ENCODE peak calls at places on chromosomes 4 and X, in four cellular contexts. W is HL-60, G is A549, Z is SK-N-SH. F is an unnamed sample.

GRCh38 chr4:38868055-38868965 is 704 bp downstream of the FAM114A1 start:
- DNase-seq in G (no peak), W (no peak), Z (no peak), F (no peak)

GRCh38 chr4:73593631-73594241 is 26.5 kb downstream of the RASSF6 start:
- DNase-seq in Z (no peak), G (no peak), W (no peak), F (no peak)

GRCh38 chr4:184066584-184067300 is 150.9 kb downstream of the ENPP6 start:
- DNase-seq in W (no peak), G (no peak), Z (peak; percentile 42), F (no peak)

GRCh38 chrX:46325312-46325877 is 219.8 kb downstream of the ZNF674 start:
- DNase-seq in G (peak; percentile 80), Z (no peak), W (no peak), F (no peak)

GRCh38 chrX:74286950-74287349 is 17.0 kb upstream of the ZCCHC13 start:
- DNase-seq in W (no peak), G (no peak), Z (no peak), F (no peak)

GRCh38 chr4:8617486-8618040 is 25.0 kb downstream of the CPZ start:
- DNase-seq in G (no peak), W (no peak), Z (no peak), F (no peak)

GRCh38 chrX:10483191-10483808 is 137.1 kb downstream of the MID1 start:
- DNase-seq in Z (no peak), W (no peak), G (no peak), F (no peak)

GRCh38 chr4:2071252-2071911 is 12.3 kb downstream of the NAT8L start:
- DNase-seq in G (no peak), Z (no peak), W (no peak), F (no peak)

GRCh38 chrX:132592880-132593279 is 104.0 kb upstream of the MBNL3 start:
- DNase-seq in G (no peak), Z (peak; percentile 2), W (peak; percentile 8), F (no peak)

GRCh38 chr4:40948017-40948416 is 198.3 kb downstream of the NSUN7 start:
- DNase-seq in G (no peak), W (no peak), Z (no peak), F (no peak)

DNA sequence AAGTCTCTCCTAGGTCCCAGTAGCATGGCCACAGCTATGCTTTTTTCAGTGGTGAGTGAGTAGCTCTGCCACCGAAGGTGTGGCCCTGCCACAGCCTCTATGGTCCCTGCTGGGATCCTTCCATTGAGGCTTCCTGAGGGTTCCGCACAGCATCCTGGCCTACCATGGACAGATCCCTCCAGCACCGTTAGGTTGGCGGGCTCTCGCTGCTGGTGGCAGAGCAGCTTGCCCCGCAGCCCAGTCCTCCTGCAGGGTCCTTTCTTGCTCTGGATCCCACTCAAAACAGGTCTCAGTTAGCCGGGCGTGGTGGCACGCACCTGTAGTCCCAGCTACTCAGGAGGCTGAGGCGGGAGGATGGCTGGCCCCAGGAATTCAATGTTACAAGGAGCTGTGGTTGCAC is 2.4 kb upstream of the PDZD4 start:
- DNase-seq in W (no peak), Z (no peak), G (no peak), F (no peak)
- TF ChIP-seq REST in W (peak; percentile 81), Z (peak; percentile 89), G (peak; percentile 63), F (peak; percentile 87)

GRCh38 chr4:68299492-68300457 is 50.1 kb downstream of the YTHDC1 start:
- DNase-seq in G (no peak), W (no peak), Z (no peak), F (no peak)

GRCh38 chr4:68304731-68305130 is 45.2 kb downstream of the YTHDC1 start:
- DNase-seq in G (no peak), W (no peak), Z (no peak), F (no peak)
- TF ChIP-seq REST in G (peak; percentile 73), W (peak; percentile 89), Z (peak; percentile 90), F (peak; percentile 63)

GRCh38 chr4:153222162-153222789 is 18.0 kb downstream of the TRIM2 start:
- DNase-seq in W (no peak), Z (peak; percentile 84), G (no peak), F (no peak)
- TF ChIP-seq REST in W (no peak), Z (no peak), G (no peak), F (no peak)

GRCh38 chr4:146257511-146257910 is 43.2 kb downstream of the REELD1 start:
- DNase-seq in W (no peak), Z (no peak), G (no peak), F (no peak)

GRCh38 chr4:146256328-146256727 is 42.0 kb downstream of the REELD1 start:
- DNase-seq in W (no peak), Z (no peak), G (no peak), F (no peak)

GRCh38 chr4:146260521-146260920 is 46.2 kb downstream of the REELD1 start:
- DNase-seq in Z (no peak), G (no peak), W (no peak), F (no peak)

GRCh38 chr4:146263785-146264184 is 49.4 kb downstream of the REELD1 start:
- DNase-seq in W (no peak), Z (no peak), G (no peak), F (no peak)

DNA sequence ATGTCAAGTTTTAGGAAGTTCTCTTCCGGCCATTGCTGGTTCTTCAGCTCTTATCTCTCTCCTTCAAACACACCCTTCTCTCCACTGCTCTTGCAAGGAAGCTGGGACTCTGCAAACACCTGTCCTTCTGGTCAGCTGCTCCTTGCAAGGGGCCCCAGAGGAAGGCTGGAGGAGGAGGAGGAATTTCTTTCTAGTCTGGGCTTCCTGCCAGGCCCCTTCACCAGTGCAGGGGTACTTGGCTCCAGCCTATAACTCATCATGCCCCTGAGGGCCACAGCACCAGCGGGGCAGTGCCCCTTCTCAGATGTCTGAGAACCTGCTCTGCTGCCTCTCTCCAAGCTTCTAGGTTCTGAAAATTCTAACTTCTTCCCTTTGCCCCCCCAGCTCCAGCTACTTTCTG is 46.7 kb downstream of the REELD1 start:
- DNase-seq in G (no peak), Z (no peak), W (no peak), F (no peak)
- TF ChIP-seq REST in G (no peak), Z (no peak), W (no peak), F (no peak)

DNA sequence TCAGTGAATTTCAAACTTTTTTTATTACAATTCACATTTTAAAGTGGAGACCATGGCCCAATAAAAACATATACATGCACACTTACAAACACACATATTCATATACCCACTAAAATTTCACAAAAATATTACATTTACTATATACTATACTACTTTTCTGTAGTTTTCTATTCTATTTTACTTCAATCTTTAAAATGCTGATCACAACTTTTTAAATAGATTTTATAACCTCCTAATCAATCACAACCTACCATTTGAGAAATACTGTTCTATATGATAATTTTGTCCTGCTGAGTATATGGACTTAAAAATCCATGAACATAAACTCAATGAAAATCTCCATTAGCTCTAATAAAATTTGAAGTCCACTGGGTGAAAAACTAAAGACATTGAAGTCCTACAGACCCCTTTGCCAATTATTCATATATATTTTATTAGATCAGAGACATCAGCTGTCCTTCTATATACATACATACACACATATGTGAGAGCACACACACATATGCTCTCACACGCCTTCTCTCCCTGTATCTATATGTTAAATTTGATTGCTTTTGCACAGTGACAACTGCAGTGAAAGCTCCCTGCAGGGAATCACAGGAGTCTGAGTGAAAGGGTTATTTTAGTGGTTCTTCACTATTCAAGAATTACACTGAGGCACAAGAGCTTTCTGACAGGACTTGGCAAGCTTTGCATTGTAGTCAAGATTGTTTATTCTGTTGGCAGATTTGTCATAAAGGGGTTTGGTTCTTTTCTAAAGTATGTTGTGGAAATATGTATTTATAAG is 46.7 kb upstream of the PRDM8 start:
- DNase-seq in G (no peak), Z (no peak), W (no peak), F (no peak)
- TF ChIP-seq REST in G (no peak), Z (no peak), W (no peak), F (no peak)

GRCh38 chr4:166839615-166840251 is 394.6 kb downstream of the SPOCK3 start:
- DNase-seq in W (no peak), G (no peak), Z (no peak), F (no peak)
- TF ChIP-seq REST in W (no peak), G (no peak), Z (no peak), F (no peak)

GRCh38 chr4:159317203-159317602 is 214.3 kb downstream of the RAPGEF2 start:
- DNase-seq in W (no peak), G (no peak), Z (no peak), F (no peak)
- TF ChIP-seq REST in W (no peak), G (no peak), Z (no peak), F (no peak)